ENCODE peak calls at places on chromosomes 3 and 15, in four cellular contexts. I is upper lobe of left lung, F is Peyer's patch, R is HepG2. U is an unnamed sample. For H3K9me3 and H3K4me1, the result is how much of the 10 kb centered on the place peaks cover.

GRCh38 chr15:29425864-29426263 is 156.2 kb upstream of the NSMCE3 start:
- DNase-seq in F (no peak), I (no peak), R (no peak), U (no peak)

GRCh38 chr15:78673917-78674444 is 33.0 kb upstream of the CHRNB4 start:
- DNase-seq in R (no peak), F (no peak), I (no peak), U (no peak)

GRCh38 chr15:47352217-47352616 is 365.1 kb upstream of the SEMA6D start:
- DNase-seq in R (no peak), I (no peak), F (no peak), U (no peak)

GRCh38 chr3:42164635-42165034 is 73.5 kb downstream of the TRAK1 start:
- DNase-seq in F (no peak), I (no peak), R (peak), U (no peak)

GRCh38 chr3:185021326-185021725 is 131.5 kb downstream of the C3orf70 start:
- DNase-seq in R (no peak), I (no peak), F (no peak), U (no peak)

GRCh38 chr15:41927516-41927915 is 33.7 kb upstream of the SPTBN5 start:
- DNase-seq in I (no peak), R (no peak), F (no peak), U (no peak)

GRCh38 chr15:73781038-73781925 is 28.1 kb upstream of the INSYN1 start:
- DNase-seq in I (no peak), F (no peak), R (no peak), U (no peak)

GRCh38 chr3:89227634-89228033 is 120.2 kb downstream of the EPHA3 start:
- DNase-seq in F (no peak), R (no peak), I (no peak), U (no peak)

GRCh38 chr3:143040264-143040879 is 39.0 kb downstream of the U2SURP start:
- DNase-seq in F (no peak), I (no peak), R (no peak), U (no peak)

GRCh38 chr15:77173487-77173886 is 102.6 kb upstream of the TSPAN3 start:
- DNase-seq in R (peak), F (no peak), I (no peak), U (no peak)

GRCh38 chr3:101814835-101815234 is 34.5 kb upstream of the NFKBIZ start:
- DNase-seq in I (no peak), R (peak), F (no peak), U (no peak)

GRCh38 chr3:39287216-39287858 is 7.5 kb upstream of the CX3CR1 start:
- DNase-seq in R (no peak), F (no peak), I (no peak), U (no peak)

GRCh38 chr15:65954289-65954741 is 85.0 kb downstream of the RAB11A start:
- DNase-seq in F (no peak), I (no peak), R (no peak), U (no peak)

GRCh38 chr15:43132830-43133428 is 457 bp upstream of the TMEM62 start:
- DNase-seq in R (no peak), F (peak), I (peak), U (peak)

DNA sequence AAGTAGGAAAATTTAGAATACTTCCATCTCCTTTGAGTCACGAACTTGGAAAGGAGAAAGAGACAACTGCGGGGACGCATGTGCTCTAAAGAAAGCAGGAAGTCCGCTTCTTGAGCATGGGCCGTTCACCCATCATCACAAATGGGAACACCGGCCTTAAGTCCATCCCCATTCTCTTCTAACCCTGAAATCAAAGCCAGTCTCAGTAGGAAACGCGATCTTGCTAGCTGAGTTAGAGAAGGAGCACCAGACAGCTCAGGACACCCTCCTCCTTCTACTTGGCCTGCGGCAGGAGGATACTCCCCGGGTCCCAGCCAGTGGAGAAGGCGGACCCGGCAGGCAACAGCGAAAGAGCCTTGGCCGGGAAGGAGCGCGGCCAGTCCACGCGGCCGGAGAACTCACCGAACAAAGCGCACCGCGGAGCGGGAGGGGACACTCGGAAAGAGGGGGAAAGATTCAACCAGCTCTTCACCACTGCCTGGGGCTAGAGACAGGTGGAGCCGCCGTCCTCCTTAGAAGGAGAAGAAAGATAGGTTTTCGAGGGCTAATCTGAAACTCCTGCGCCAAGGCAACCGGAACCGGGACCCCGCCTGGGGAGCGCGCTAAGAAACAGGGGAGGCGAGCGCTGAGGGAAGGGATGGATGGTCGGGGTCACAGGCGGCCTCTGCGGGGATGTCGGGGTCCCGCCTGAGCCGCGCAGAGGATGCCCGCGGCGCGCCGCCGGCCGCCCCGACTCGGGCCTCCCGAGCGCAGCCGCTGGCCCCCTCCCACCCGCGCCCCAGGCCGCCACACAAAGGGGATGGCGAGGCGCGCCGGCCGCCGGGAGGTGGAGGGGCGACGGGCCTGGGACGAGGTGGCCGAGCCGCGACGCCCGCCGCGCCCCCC is 825 bp downstream of the SLC4A7 start:
- DNase-seq in F (peak), R (peak), I (peak), U (peak)
- TF ChIP-seq POLR2A in F (no peak), R (no peak), I (no peak), U (peak)

GRCh38 chr15:25090073-25090733 is 135.4 kb downstream of the SNRPN start:
- DNase-seq in I (no peak), R (no peak), F (no peak), U (no peak)
- H3K9me3 ChIP-seq in I (half or more), R (half or more), F (half or more), U (under half)

DNA sequence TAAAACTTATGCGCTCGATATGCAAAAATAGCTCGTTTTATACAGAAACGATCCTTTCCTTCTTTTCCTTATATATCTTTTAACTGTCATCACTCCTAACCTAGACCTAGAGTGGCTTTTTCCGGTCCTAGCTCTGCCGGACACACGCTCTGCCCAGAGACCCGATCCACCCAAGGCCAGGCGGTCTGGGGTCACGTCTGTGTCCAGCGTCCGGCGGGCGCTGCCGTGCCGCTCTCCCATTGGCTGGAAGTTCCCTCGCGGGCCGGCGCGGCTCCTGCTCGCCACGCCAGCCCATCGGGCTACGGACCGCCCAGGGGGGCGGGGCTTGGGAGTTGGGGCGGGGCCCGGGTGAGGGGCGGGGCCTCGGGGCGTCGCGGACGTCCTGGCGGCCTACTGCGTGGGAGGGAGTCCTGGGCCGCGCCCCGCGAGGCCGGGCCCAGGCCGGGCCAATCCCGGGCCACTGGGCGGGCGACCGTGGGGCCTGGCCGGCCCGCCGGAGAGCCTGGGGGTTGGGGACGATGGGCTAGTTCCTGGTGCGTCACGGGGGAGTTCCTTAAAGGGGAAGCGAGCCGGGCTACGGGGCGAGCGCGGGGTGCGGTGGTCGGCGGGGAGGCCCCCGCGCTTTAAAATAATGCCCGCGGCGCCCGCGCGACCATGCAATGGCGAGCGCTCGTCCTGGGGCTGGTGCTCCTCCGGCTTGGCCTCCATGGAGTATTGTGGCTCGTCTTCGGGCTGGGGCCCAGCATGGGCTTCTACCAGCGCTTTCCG is at the start of gene EDEM1:
- DNase-seq in I (peak), R (peak), F (peak), U (peak)
- H3K4me1 ChIP-seq in I (half or more), R (under half), F (under half), U (under half)

GRCh38 chr3:195897081-195897852 is 11.1 kb downstream of the TNK2 start:
- DNase-seq in F (no peak), I (peak), R (no peak), U (no peak)
- TF ChIP-seq POLR2A in F (no peak), I (no peak), R (no peak), U (no peak)

DNA sequence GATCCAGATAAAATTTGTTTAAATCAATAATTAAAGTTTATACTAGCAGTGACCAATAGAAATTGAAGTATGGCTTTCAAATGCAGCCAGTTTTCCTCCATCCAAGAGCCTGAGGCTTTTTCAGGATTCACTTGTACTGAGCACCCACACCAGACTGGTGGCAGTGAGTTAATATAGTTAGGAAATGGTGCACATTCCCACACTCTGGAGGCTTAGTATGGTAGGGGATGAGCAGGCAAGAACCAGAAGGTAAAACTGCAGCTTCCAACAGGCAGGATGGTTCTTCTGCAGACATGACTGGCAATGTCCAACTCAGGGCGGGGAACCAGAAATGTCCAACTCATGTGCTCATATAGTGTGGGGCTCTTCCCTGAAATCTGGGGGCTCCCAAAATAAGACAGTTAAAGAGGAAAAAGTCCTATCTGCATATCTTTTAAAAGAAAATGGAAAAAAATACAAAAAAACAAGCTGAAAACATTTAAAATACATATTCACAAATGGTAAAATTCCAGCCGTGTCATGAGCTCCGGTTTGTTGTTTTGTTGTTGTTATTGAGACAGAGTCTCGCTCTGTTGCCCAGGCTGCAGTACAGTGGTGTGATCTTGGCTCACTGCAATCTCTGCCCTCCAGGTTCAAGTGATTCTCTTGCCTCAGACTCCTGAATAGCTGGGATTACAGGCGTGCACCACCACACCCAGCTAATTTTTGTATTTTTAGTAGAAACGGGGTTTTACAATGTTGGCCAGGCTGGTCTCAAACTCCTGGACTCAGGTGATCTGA is 18.4 kb upstream of the ZNF445 start:
- DNase-seq in R (no peak), F (no peak), I (no peak), U (no peak)
- H3K9me3 ChIP-seq in R (under half), F (under half), I (under half), U (under half)

GRCh38 chr3:50410185-50410584 is 50.9 kb upstream of the TMEM115 start:
- DNase-seq in R (no peak), I (no peak), F (no peak), U (no peak)

GRCh38 chr3:50405249-50405648 is 45.9 kb upstream of the TMEM115 start:
- DNase-seq in F (no peak), I (no peak), R (peak), U (no peak)

GRCh38 chr3:50408445-50408953 is 49.2 kb upstream of the TMEM115 start:
- DNase-seq in I (no peak), R (no peak), F (no peak), U (no peak)

GRCh38 chr3:50410593-50411139 is 51.3 kb upstream of the TMEM115 start:
- DNase-seq in R (no peak), I (no peak), F (no peak), U (no peak)

GRCh38 chr3:50406487-50406886 is 47.2 kb upstream of the TMEM115 start:
- DNase-seq in F (no peak), R (no peak), I (no peak), U (no peak)
- H3K4me1 ChIP-seq in F (under half), R (under half), I (under half), U (under half)

GRCh38 chr3:187079090-187080022 is 59.9 kb downstream of the RPL39L start:
- DNase-seq in I (no peak), R (no peak), F (no peak), U (no peak)
- TF ChIP-seq POLR2A in I (no peak), R (no peak), F (no peak), U (no peak)

GRCh38 chr3:426056-426455 is 229.5 kb downstream of the CHL1 start:
- DNase-seq in F (no peak), I (no peak), R (no peak), U (no peak)

GRCh38 chr3:430186-430585 is 233.6 kb downstream of the CHL1 start:
- DNase-seq in R (no peak), F (no peak), I (no peak), U (no peak)

GRCh38 chr3:425094-425493 is 228.5 kb downstream of the CHL1 start:
- DNase-seq in I (no peak), R (no peak), F (no peak), U (no peak)

GRCh38 chr3:427128-427527 is 230.6 kb downstream of the CHL1 start:
- DNase-seq in R (no peak), F (no peak), I (no peak), U (no peak)
- H3K9me3 ChIP-seq in R (half or more), F (under half), I (under half), U (under half)

DNA sequence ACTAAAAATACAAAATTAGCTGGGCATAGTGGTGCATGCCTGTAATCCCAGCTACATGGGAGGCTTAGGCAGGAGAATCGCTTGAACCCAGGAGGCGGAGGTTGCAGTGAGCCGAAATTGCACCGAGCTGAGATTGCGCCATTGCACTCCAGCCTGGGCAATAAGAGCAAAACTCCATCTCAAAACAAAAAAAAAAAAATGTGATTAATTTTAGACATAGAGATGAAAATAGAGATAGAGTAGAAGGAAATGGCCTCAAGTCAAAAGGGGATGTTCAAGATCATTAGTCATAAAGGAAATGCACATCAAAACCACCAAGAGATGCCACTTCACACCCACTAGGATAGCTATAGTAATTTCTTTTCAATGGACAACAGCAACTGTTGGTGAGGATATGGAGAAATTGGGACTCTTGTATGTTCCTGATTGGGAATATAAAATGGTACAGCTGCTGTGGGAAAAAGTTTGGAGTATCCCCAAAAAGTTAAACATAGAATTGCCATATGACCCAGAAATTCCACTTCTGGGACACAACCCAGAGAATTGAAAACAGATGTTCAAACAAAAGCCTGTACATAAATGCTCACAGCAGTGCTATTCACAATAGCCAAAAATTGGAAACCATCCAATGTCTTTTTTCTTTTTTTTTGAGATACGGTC is 55.4 kb downstream of the ABHD2 start:
- DNase-seq in R (no peak), F (no peak), I (no peak), U (no peak)
- H3K4me1 ChIP-seq in R (under half), F (under half), I (half or more), U (under half)